ENCODE peak calls at places on chromosome 9, in eight cellular contexts. Q is H7, J is vagina, Y is stomach, O is spleen, P is mesendoderm, N is testis, X is breast epithelium. H is an unnamed sample.

GRCh38 chr9:96217358-96217755 is 84.6 kb downstream of the HSD17B3 start:
- DNase-seq in Q (peak; percentile 65), J (no peak), Y (no peak), O (no peak), P (peak; percentile 83), N (peak; percentile 82), X (no peak), H (no peak)

GRCh38 chr9:105332471-105332870 is 88.0 kb downstream of the SLC44A1 start:
- DNase-seq in Q (no peak), J (no peak), Y (no peak), O (no peak), P (no peak), N (no peak), X (no peak), H (no peak)

GRCh38 chr9:111909444-111909843 is 12.8 kb downstream of the UGCG start:
- DNase-seq in Q (no peak), J (no peak), Y (no peak), O (no peak), P (no peak), N (no peak), X (no peak), H (no peak)

GRCh38 chr9:126617003-126617739 is 3.4 kb downstream of the LMX1B start:
- DNase-seq in Q (peak; percentile 44), J (no peak), Y (no peak), O (peak; percentile 41), P (no peak), N (no peak), X (no peak), H (no peak)

GRCh38 chr9:127448112-127448805 is 2.9 kb downstream of the RPL12 start:
- DNase-seq in Q (no peak), J (no peak), Y (no peak), O (no peak), P (no peak), N (no peak), X (no peak), H (no peak)

GRCh38 chr9:135228983-135229625 is 141.6 kb downstream of the OLFM1 start:
- DNase-seq in Q (no peak), J (no peak), Y (no peak), O (peak; percentile 46), P (no peak), N (no peak), X (no peak), H (no peak)

GRCh38 chr9:109977521-109977920 is 197.5 kb downstream of the PALM2AKAP2 start:
- DNase-seq in Q (no peak), J (no peak), Y (no peak), O (no peak), P (no peak), N (no peak), X (no peak), H (no peak)

GRCh38 chr9:109254317-109254716 is 66.5 kb downstream of the EPB41L4B start:
- DNase-seq in Q (no peak), J (no peak), Y (no peak), O (no peak), P (no peak), N (no peak), X (no peak), H (no peak)

GRCh38 chr9:89664896-89665329 is 60.1 kb downstream of the GADD45G start:
- DNase-seq in Q (no peak), J (peak; percentile 88), Y (peak; percentile 94), O (no peak), P (peak; percentile 51), N (no peak), X (peak; percentile 89), H (no peak)

GRCh38 chr9:121449786-121450185 is 49.9 kb downstream of the GGTA1 start:
- DNase-seq in Q (no peak), J (no peak), Y (no peak), O (no peak), P (no peak), N (no peak), X (no peak), H (no peak)

GRCh38 chr9:129685220-129685932 is 19.9 kb downstream of the PRRX2 start:
- DNase-seq in Q (no peak), J (no peak), Y (no peak), O (no peak), P (no peak), N (no peak), X (no peak), H (no peak)

GRCh38 chr9:25964239-25964638 is 286.0 kb upstream of the TUSC1 start:
- DNase-seq in Q (peak; percentile 46), J (no peak), Y (no peak), O (no peak), P (peak; percentile 95), N (peak; percentile 75), X (no peak), H (peak; percentile 70)

GRCh38 chr9:108444400-108445358 is 411.1 kb downstream of the ACTL7B start:
- DNase-seq in Q (no peak), J (peak; percentile 90), Y (no peak), O (no peak), P (no peak), N (no peak), X (no peak), H (peak; percentile 89)

GRCh38 chr9:93908591-93909241 is 46.4 kb downstream of the BARX1 start:
- DNase-seq in Q (no peak), J (no peak), Y (peak; percentile 29), O (peak; percentile 62), P (no peak), N (no peak), X (no peak), H (no peak)

GRCh38 chr9:6780690-6781089 is 22.9 kb downstream of the KDM4C start:
- DNase-seq in Q (no peak), J (no peak), Y (no peak), O (no peak), P (peak; percentile 22), N (no peak), X (no peak), H (no peak)

GRCh38 chr9:88923653-88924284 is 67.5 kb upstream of the S1PR3 start:
- DNase-seq in Q (no peak), J (no peak), Y (no peak), O (peak; percentile 82), P (no peak), N (no peak), X (no peak), H (no peak)

GRCh38 chr9:106956971-106957370 is 94.0 kb downstream of the ZNF462 start:
- DNase-seq in Q (no peak), J (no peak), Y (no peak), O (no peak), P (no peak), N (no peak), X (no peak), H (no peak)

GRCh38 chr9:129637673-129638439 is 4.1 kb downstream of the ASB6 start:
- DNase-seq in Q (no peak), J (no peak), Y (no peak), O (no peak), P (no peak), N (no peak), X (no peak), H (no peak)

GRCh38 chr9:33778700-33779351 is 16.5 kb upstream of the PRSS3 start:
- DNase-seq in Q (peak; percentile 79), J (no peak), Y (peak; percentile 46), O (no peak), P (peak; percentile 73), N (peak; percentile 67), X (no peak), H (peak; percentile 73)

DNA sequence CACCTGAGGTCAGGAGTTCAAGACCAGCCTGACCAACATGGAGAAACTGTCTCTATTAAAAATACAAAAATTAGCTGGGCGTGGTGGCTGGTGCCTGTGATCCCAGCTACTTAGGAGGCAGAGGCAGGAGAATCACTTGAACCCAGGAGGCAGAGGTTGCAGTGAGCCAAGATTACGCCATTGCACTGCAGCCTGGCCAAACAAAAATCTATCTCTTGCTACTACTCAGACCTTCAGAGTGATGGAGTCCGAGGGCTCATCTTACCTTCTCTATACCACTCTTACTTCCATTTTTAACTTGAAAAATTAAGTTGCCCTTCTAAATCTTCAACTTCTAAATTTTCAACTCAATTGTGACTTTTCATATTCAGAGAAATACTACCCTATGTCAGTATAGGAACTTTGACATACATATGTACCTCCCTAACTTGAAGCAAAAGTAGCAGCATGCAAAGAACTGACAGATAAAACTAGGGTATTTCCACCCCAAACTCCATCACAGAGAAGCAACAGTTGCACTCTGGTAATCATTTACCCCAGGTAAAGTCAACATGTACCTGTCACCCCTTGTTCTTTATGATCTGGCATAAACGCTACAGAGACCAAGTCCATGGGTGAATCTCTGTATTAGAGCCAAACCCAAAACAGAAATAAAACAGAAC is 11.4 kb downstream of the ZFAND5 start:
- DNase-seq in Q (no peak), J (no peak), Y (no peak), O (no peak), P (no peak), N (no peak), X (no peak), H (no peak)
- H3K36me3 ChIP-seq in Q (peaks cover 25% of the 10 kb centered on the region), J (no peaks in the 10 kb centered on the region), Y (peaks cover 65% of the 10 kb centered on the region), O (peaks cover 66% of the 10 kb centered on the region), P (peaks cover 2% of the 10 kb centered on the region), N (no peaks in the 10 kb centered on the region), X (peaks cover 12% of the 10 kb centered on the region), H (peaks cover 15% of the 10 kb centered on the region)

DNA sequence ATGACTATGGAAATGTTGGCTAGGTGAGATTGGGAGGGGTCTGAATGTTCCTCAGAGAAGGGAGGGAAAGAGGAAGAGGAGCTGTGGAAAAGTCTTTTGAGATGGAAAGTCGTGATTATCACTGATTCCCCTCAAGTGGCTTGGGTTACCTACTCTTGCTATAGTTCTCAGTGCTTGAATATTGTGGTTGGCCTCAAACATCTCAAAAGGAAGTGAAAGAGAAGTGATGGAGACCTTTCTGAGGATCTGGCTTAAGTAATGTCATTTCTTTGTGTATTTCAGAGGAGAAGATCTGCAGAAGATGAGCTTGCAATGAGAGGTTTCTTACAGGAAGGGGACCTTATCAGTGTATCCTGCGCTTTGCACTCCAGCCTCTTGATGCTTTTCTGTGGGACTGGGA is 5.5 kb downstream of the EXOSC2 start:
- DNase-seq in Q (no peak), J (no peak), Y (no peak), O (no peak), P (no peak), N (no peak), X (no peak), H (no peak)
- H3K36me3 ChIP-seq in Q (peaks cover 58% of the 10 kb centered on the region), J (peaks cover 2% of the 10 kb centered on the region), Y (peaks cover 85% of the 10 kb centered on the region), O (peaks cover 89% of the 10 kb centered on the region), P (peaks cover 21% of the 10 kb centered on the region), N (no peaks in the 10 kb centered on the region), X (no peaks in the 10 kb centered on the region), H (peaks cover 26% of the 10 kb centered on the region)

GRCh38 chr9:8888592-8888991 is 1089.0 kb upstream of the DMAC1 start:
- DNase-seq in Q (no peak), J (no peak), Y (no peak), O (no peak), P (no peak), N (no peak), X (no peak), H (no peak)
- H3K36me3 ChIP-seq in Q (no peaks in the 10 kb centered on the region), J (no peaks in the 10 kb centered on the region), Y (no peaks in the 10 kb centered on the region), O (no peaks in the 10 kb centered on the region), P (no peaks in the 10 kb centered on the region), N (no peaks in the 10 kb centered on the region), X (no peaks in the 10 kb centered on the region), H (no peaks in the 10 kb centered on the region)

DNA sequence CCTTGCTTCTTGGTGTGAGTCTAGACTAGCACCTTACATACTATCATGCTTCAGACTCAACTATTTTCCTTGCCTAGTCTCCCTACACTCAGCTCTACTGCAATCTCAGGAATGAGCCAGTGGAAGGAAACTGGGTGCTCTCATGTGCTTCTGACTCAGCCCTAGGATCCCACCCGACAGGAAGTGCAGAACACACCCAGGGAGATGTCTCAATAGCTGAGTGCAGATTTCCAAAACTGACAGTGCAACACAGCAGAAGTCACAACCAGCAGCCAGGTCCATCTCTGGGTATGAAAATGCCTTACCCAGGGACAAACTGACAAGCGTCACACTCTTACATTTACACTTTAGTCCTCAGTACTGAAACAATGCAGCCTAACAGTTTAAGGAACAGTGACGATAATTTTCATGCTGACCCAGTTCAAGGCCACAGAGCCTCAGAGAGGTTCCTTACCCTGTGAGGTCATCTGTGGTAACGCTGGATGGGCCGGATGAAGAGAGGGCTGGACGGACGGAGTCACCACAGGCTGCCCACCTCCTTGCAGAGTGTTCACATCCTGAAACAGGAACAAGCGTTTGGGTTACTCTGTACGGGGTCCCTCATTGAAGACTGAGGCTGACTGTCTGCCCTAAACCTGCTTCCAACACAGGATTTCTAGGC is 33.0 kb downstream of the FKBP15 start:
- DNase-seq in Q (no peak), J (peak; percentile 90), Y (no peak), O (peak; percentile 79), P (peak; percentile 32), N (peak; percentile 54), X (no peak), H (peak; percentile 62)
- H3K36me3 ChIP-seq in Q (peaks cover 8% of the 10 kb centered on the region), J (peaks cover 6% of the 10 kb centered on the region), Y (peaks cover 93% of the 10 kb centered on the region), O (peaks cover 99% of the 10 kb centered on the region), P (peaks cover 2% of the 10 kb centered on the region), N (no peaks in the 10 kb centered on the region), X (peaks cover 4% of the 10 kb centered on the region), H (peaks cover 11% of the 10 kb centered on the region)

H was measured in endothelial cell of umbilical vein.